ENCODE peak calls at places on chromosomes 16 and 17, in eight cellular contexts. W is colonic mucosa, S is endodermal cell, D is astrocyte of the cerebellum, T is choroid plexus epithelial cell, L is A549, F is brain microvascular endothelial cell, B is GM23338. O is an unnamed sample.

GRCh38 chr16:58882292-58882691 is 148.2 kb upstream of the GOT2 start:
- DNase-seq in W (no peak), S (no peak), T (no peak), B (no peak), F (no peak), L (no peak), D (no peak), O (no peak)

GRCh38 chr16:59878999-59879398 is 1144.9 kb upstream of the GOT2 start:
- DNase-seq in F (no peak), T (peak), S (no peak), W (no peak), L (peak), B (no peak), D (no peak), O (no peak)

GRCh38 chr17:28689011-28689410 is 22.7 kb downstream of the PROCA1 start:
- DNase-seq in L (no peak), S (no peak), T (no peak), B (no peak), D (no peak), F (no peak), W (no peak), O (no peak)

GRCh38 chr17:61338000-61338864 is 61.4 kb upstream of the TBX2 start:
- DNase-seq in W (no peak), L (peak), T (peak), D (peak), F (peak), S (no peak), B (no peak), O (peak)

GRCh38 chr17:81288715-81289114 is 6.4 kb downstream of the SLC38A10 start:
- DNase-seq in L (no peak), T (no peak), W (no peak), D (no peak), B (no peak), F (no peak), S (no peak), O (no peak)

GRCh38 chr16:7602424-7602935 is 269.8 kb downstream of the RBFOX1 start:
- DNase-seq in S (no peak), B (peak), T (no peak), D (no peak), W (no peak), F (no peak), L (no peak), O (no peak)

GRCh38 chr17:68649324-68649723 is 48.2 kb upstream of the FAM20A start:
- DNase-seq in L (no peak), T (no peak), F (no peak), S (no peak), B (no peak), W (no peak), D (no peak), O (no peak)

GRCh38 chr17:64938925-64939474 is 19.7 kb upstream of the LRRC37A3 start:
- DNase-seq in B (peak), T (peak), L (peak), D (no peak), W (peak), S (peak), F (peak), O (peak)

GRCh38 chr16:80125677-80126076 is 415.1 kb upstream of the DYNLRB2 start:
- DNase-seq in W (peak), S (no peak), F (no peak), L (no peak), T (no peak), D (no peak), B (no peak), O (no peak)

GRCh38 chr17:6079155-6079554 is 9.0 kb downstream of the WSCD1 start:
- DNase-seq in B (no peak), S (no peak), L (no peak), F (no peak), T (no peak), W (no peak), D (peak), O (no peak)

GRCh38 chr17:75307957-75308731 is 18.9 kb upstream of the SLC25A19 start:
- DNase-seq in S (no peak), F (no peak), T (no peak), L (no peak), B (no peak), W (no peak), D (no peak), O (no peak)

GRCh38 chr17:50767446-50767845 is at the start of gene ANKRD40CL:
- DNase-seq in D (no peak), S (peak), T (no peak), W (peak), F (no peak), L (no peak), B (no peak), O (no peak)

GRCh38 chr17:6070895-6071511 is 824 bp downstream of the WSCD1 start:
- DNase-seq in W (peak), B (peak), D (no peak), T (peak), S (peak), F (no peak), L (peak), O (no peak)

GRCh38 chr17:74190807-74191206 is 12.7 kb upstream of the RPL38 start:
- DNase-seq in F (no peak), L (no peak), T (no peak), W (no peak), D (no peak), B (peak), S (peak), O (peak)

GRCh38 chr16:9847146-9847545 is 335.1 kb downstream of the GRIN2A start:
- DNase-seq in L (no peak), S (no peak), W (no peak), B (no peak), D (no peak), F (no peak), T (no peak), O (no peak)

GRCh38 chr17:62668091-62668804 is 40.8 kb downstream of the MRC2 start:
- DNase-seq in T (no peak), L (no peak), D (no peak), S (no peak), B (no peak), W (no peak), F (no peak), O (peak)

GRCh38 chr17:61363601-61364462 is 35.8 kb upstream of the TBX2 start:
- DNase-seq in B (no peak), L (no peak), S (no peak), W (no peak), D (no peak), F (no peak), T (no peak), O (no peak)

GRCh38 chr16:22813946-22814325 is at the start of gene HS3ST2:
- DNase-seq in D (no peak), S (peak), T (no peak), W (peak), B (peak), F (no peak), L (no peak), O (peak)

GRCh38 chr17:71792966-71793365 is 327.9 kb upstream of the SOX9 start:
- DNase-seq in L (no peak), S (no peak), D (peak), F (peak), B (peak), T (peak), W (no peak), O (peak)

GRCh38 chr16:52068447-52069074 is 478.4 kb downstream of the TOX3 start:
- DNase-seq in F (peak), S (peak), W (peak), L (no peak), T (peak), D (no peak), B (peak), O (peak)

GRCh38 chr16:74322301-74322710 is 25.7 kb downstream of the PSMD7 start:
- DNase-seq in T (no peak), B (no peak), D (no peak), W (no peak), F (no peak), L (no peak), S (no peak), O (no peak)

GRCh38 chr17:42889809-42890208 is 10.8 kb upstream of the G6PC1 start:
- DNase-seq in L (no peak), D (no peak), B (no peak), F (no peak), W (no peak), T (no peak), S (peak), O (no peak)

GRCh38 chr17:42894283-42895184 is 6.1 kb upstream of the G6PC1 start:
- DNase-seq in W (peak), F (no peak), B (no peak), S (peak), T (no peak), L (no peak), D (no peak), O (no peak)

GRCh38 chr17:42898147-42898807 is 2.3 kb upstream of the G6PC1 start:
- DNase-seq in B (no peak), L (no peak), W (no peak), T (no peak), S (peak), D (no peak), F (no peak), O (no peak)

GRCh38 chr17:42891539-42892152 is 9.0 kb upstream of the G6PC1 start:
- DNase-seq in T (peak), W (no peak), F (peak), D (no peak), L (no peak), S (peak), B (peak), O (peak)

GRCh38 chr17:42895185-42895555 is 5.4 kb upstream of the G6PC1 start:
- DNase-seq in S (no peak), T (peak), W (peak), B (no peak), L (peak), F (peak), D (peak), O (peak)
- TF ChIP-seq CTCF in S (no peak), T (no peak), W (no peak), B (no peak), L (no peak), F (no peak), D (no peak), O (no peak)

GRCh38 chr17:76528528-76529223 is 8.8 kb downstream of the CYGB start:
- DNase-seq in W (no peak), L (no peak), F (no peak), S (no peak), T (peak), D (no peak), B (no peak), O (peak)
- H3K4me3 ChIP-seq in W (no peak), L (no peak), F (no peak), S (no peak), T (no peak), D (no peak), B (no peak), O (peak)

GRCh38 chr17:47724705-47725104 is 8.3 kb upstream of the TBX21 start:
- DNase-seq in W (no peak), F (no peak), L (no peak), D (no peak), T (no peak), B (no peak), S (no peak), O (no peak)

GRCh38 chr17:47726796-47727703 is 6.0 kb upstream of the TBX21 start:
- DNase-seq in T (no peak), W (no peak), B (no peak), D (no peak), F (no peak), L (no peak), S (peak), O (no peak)

GRCh38 chr17:47728214-47728877 is 4.7 kb upstream of the TBX21 start:
- DNase-seq in L (no peak), S (peak), T (no peak), B (no peak), F (no peak), D (no peak), W (no peak), O (no peak)

GRCh38 chr17:47727704-47728036 is 5.4 kb upstream of the TBX21 start:
- DNase-seq in T (no peak), F (no peak), B (no peak), S (peak), W (no peak), D (no peak), L (no peak), O (no peak)

DNA sequence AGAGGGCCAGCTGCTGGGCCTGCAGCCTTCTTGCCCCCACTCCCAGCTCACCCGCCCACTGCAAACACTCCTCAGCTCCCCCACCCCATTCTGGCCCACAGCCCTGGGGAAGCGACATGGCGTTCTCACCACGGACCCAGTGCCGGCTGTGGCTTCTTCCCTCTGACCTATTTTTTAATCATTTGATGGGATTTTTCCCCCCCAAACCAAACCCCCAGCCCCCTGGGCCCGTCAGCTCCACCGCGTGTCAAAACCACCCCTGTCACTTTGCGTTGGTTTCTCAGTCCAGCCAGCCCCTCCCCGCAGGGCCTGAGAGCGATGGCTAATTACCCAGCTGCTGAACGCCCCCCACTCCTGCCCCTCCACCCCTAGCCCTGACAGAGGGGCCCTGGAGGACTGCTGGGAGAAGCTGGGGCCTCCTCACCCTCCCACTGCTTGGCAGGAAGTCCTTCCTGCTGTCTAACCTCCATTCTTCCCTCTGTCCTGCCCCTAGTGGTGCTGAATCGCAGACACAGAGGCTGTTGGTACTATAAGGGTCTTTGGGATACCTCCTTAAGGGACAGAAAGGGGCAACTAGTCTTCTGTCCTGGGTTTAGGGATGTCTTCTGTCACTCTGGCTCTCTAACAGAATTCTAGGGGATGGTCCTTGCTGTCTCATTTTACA is 7.5 kb upstream of the TBX21 start:
- DNase-seq in S (no peak), B (no peak), D (no peak), F (no peak), W (no peak), L (no peak), T (no peak), O (no peak)
- TF ChIP-seq CTCF in S (peak), B (peak), D (no peak), F (peak), W (no peak), L (no peak), T (peak), O (peak)

DNA sequence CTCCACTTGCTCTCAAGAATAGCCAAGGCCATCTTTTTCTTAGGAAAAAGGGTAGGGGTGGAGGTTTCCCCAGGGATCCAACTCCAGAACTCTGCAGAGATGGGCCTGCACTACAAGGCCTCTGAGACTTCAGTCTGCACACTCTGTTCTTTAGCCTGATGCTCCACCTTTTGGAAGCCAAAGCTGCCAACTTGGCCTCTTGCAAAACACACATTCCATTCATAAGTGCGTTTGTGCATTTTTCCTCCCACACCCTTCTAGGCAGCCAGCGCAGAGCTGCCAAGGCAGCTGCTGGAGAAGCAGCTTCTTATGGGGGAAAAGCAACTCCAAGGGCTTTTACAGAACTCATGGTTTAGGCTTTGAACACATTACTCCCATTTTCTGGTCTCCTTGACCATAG is 45.3 kb downstream of the REXO5 start:
- DNase-seq in D (peak), W (peak), B (no peak), T (peak), S (no peak), L (peak), F (peak), O (peak)
- H3K4me3 ChIP-seq in D (no peak), W (no peak), B (no peak), T (no peak), S (no peak), L (no peak), F (no peak), O (no peak)

GRCh38 chr17:45298546-45299285 is 18.1 kb downstream of the MAP3K14 start:
- DNase-seq in F (no peak), T (no peak), D (no peak), L (no peak), S (peak), B (no peak), W (no peak), O (no peak)

GRCh38 chr17:45301674-45302073 is 15.1 kb downstream of the MAP3K14 start:
- DNase-seq in F (no peak), T (no peak), D (no peak), W (no peak), L (no peak), S (no peak), B (no peak), O (no peak)

GRCh38 chr17:45302649-45303173 is 14.1 kb downstream of the MAP3K14 start:
- DNase-seq in L (no peak), S (no peak), D (no peak), T (peak), F (peak), B (peak), W (no peak), O (peak)

GRCh38 chr17:45299311-45299710 is 17.5 kb downstream of the MAP3K14 start:
- DNase-seq in T (no peak), W (no peak), B (no peak), S (no peak), L (no peak), D (no peak), F (no peak), O (no peak)

GRCh38 chr17:45300060-45300751 is 16.6 kb downstream of the MAP3K14 start:
- DNase-seq in L (no peak), S (no peak), T (no peak), F (no peak), B (no peak), D (no peak), W (no peak), O (no peak)
- TF ChIP-seq CTCF in L (no peak), S (peak), T (peak), F (peak), B (no peak), D (no peak), W (no peak), O (no peak)

DNA sequence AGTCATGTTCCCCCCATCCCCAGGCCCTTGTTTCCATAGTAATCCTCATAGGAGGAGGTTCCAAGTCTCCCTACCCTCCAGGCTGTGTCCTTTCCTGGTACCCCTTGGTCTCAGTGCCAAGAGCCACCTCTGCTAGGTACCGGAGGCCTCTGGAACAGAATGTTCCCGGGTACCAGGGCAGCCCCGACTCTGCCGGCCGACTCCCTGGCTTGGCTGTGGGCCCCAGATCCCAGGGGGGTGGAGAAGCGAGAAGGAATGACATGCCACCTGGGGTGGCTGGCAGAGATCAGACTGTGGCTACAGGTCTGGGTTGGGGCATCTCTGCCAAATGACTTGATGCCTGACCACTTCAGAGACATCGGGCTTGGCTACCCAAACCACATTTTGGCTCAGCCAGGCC is 3.6 kb downstream of the STAC2 start:
- DNase-seq in W (no peak), F (no peak), T (no peak), D (no peak), S (peak), L (no peak), B (no peak), O (no peak)
- H3K4me3 ChIP-seq in W (no peak), F (no peak), T (no peak), D (no peak), S (no peak), L (no peak), B (no peak), O (no peak)

GRCh38 chr16:3980311-3981111 is 100.0 kb upstream of the CREBBP start:
- DNase-seq in F (peak), B (no peak), W (no peak), D (peak), T (peak), L (no peak), S (no peak), O (peak)

GRCh38 chr16:3982216-3982615 is 101.7 kb upstream of the CREBBP start:
- DNase-seq in D (no peak), B (no peak), S (no peak), T (no peak), W (no peak), L (no peak), F (no peak), O (no peak)

GRCh38 chr16:3984111-3985060 is 103.9 kb upstream of the CREBBP start:
- DNase-seq in L (no peak), W (no peak), S (no peak), B (no peak), T (no peak), D (no peak), F (no peak), O (no peak)

GRCh38 chr16:3986235-3986544 is 105.7 kb upstream of the CREBBP start:
- DNase-seq in D (no peak), L (no peak), S (no peak), W (no peak), B (no peak), F (no peak), T (no peak), O (no peak)

GRCh38 chr16:3983081-3983520 is 102.6 kb upstream of the CREBBP start:
- DNase-seq in W (peak), B (peak), D (peak), L (peak), T (peak), F (peak), S (peak), O (peak)
- TF ChIP-seq CTCF in W (peak), B (peak), D (peak), L (peak), T (peak), F (peak), S (peak), O (peak)

DNA sequence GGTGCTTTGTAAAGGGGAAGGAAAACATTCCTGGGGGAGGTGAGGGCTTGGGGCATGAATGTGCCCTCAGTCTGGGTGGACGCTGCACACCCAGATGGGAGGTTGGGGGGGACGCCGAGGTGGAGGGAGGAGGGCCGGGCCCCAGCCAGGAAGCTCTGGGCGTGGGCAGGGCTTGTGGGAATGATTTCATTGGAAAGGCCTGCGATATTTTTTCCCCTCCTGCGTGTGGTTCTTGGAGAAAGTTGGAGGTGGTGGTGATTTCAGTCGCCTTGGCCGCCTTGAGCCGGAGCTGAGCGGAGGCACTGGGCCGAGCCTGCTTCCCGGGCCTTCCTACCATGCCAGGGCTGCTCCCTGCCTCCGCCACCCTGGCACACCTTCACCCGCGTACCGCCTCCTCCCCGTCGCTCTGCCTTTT is 26.4 kb upstream of the CLEC18A start:
- DNase-seq in B (peak), T (peak), F (peak), S (no peak), D (peak), W (no peak), L (no peak), O (peak)
- H3K4me3 ChIP-seq in B (no peak), T (peak), F (peak), S (no peak), D (no peak), W (no peak), L (no peak), O (no peak)

DNA sequence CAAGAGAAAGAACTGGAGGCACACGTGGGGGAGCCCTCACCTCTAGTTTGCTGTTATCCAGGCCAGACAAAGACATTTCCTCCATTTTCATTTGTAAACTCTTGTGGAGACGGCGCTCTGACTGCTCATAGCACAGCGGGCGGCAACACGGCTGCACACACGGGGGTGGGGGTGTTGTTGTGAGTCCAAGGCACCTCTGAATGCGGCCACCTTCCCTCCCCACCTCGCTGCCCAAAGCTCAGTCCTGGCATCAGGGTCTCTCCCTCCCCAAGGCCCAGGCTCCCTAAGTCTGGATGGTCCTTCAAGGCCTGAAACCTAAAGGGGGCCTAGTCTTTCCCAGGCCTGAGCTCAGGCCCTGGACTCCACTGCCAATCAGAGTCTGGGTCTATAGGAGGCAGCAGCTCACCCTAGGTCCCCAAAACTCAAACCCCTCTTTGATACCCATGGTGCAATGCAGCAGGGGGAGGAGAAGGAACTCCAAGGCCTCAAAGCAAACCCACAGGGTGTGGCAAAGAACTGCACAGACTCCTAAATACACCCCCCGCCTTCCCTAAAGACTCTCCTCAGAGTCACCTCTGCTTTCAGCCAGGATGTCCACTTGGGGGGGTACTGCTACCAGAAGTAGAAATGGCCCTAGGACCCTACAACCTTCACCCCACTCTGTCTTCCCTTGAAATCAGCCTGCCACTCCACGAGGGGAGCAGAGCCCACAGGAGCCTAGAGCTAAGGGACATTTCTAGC is 1.5 kb downstream of the ATXN7L3 start:
- DNase-seq in W (peak), L (peak), B (peak), S (no peak), F (no peak), T (peak), D (no peak), O (peak)
- TF ChIP-seq CTCF in W (no peak), L (no peak), B (peak), S (peak), F (peak), T (peak), D (peak), O (peak)

O was measured in cardiac fibroblast.